ENCODE peak calls at places on chromosomes 2 and 18, in nine cellular contexts. One of them, this sample, is unnamed.

GRCh38 chr2:126797622-126798275 is 100.9 kb upstream of the TEX51 start:
- DNase-seq in fibroblast of pulmonary artery: no peak
- DNase-seq in WERI-Rb-1: no peak
- DNase-seq in left ventricle myocardium inferior: no peak
- DNase-seq in astrocyte of the spinal cord: no peak
- DNase-seq in CD4-positive, alpha-beta T cell: no peak
- DNase-seq in choroid plexus epithelial cell: no peak
- DNase-seq in upper lobe of left lung: no peak
- DNase-seq in epithelial cell of esophagus: no peak
- DNase-seq in this sample: no peak

GRCh38 chr18:45802814-45803492 is 22.5 kb upstream of the SIGLEC15 start:
- DNase-seq in left ventricle myocardium inferior: no peak
- DNase-seq in upper lobe of left lung: no peak
- DNase-seq in WERI-Rb-1: no peak
- DNase-seq in CD4-positive, alpha-beta T cell: no peak
- DNase-seq in choroid plexus epithelial cell: peak
- DNase-seq in epithelial cell of esophagus: peak
- DNase-seq in fibroblast of pulmonary artery: peak
- DNase-seq in astrocyte of the spinal cord: peak
- DNase-seq in this sample: no peak

GRCh38 chr18:67402543-67402942 is 114.0 kb downstream of the DSEL start:
- DNase-seq in upper lobe of left lung: no peak
- DNase-seq in astrocyte of the spinal cord: peak
- DNase-seq in choroid plexus epithelial cell: peak
- DNase-seq in fibroblast of pulmonary artery: peak
- DNase-seq in CD4-positive, alpha-beta T cell: no peak
- DNase-seq in left ventricle myocardium inferior: no peak
- DNase-seq in epithelial cell of esophagus: peak
- DNase-seq in WERI-Rb-1: no peak
- DNase-seq in this sample: no peak

GRCh38 chr2:72579595-72580180 is 246.1 kb downstream of the EXOC6B start:
- DNase-seq in WERI-Rb-1: no peak
- DNase-seq in CD4-positive, alpha-beta T cell: no peak
- DNase-seq in astrocyte of the spinal cord: peak
- DNase-seq in choroid plexus epithelial cell: peak
- DNase-seq in upper lobe of left lung: no peak
- DNase-seq in fibroblast of pulmonary artery: peak
- DNase-seq in left ventricle myocardium inferior: no peak
- DNase-seq in epithelial cell of esophagus: peak
- DNase-seq in this sample: no peak

GRCh38 chr2:178111743-178112142 is 494 bp upstream of the RBM45 start:
- DNase-seq in astrocyte of the spinal cord: no peak
- DNase-seq in choroid plexus epithelial cell: no peak
- DNase-seq in epithelial cell of esophagus: no peak
- DNase-seq in upper lobe of left lung: no peak
- DNase-seq in fibroblast of pulmonary artery: no peak
- DNase-seq in WERI-Rb-1: no peak
- DNase-seq in left ventricle myocardium inferior: no peak
- DNase-seq in CD4-positive, alpha-beta T cell: no peak
- DNase-seq in this sample: no peak

GRCh38 chr18:75475228-75475627 is 47.7 kb upstream of the SMIM21 start:
- DNase-seq in fibroblast of pulmonary artery: peak
- DNase-seq in WERI-Rb-1: no peak
- DNase-seq in epithelial cell of esophagus: peak
- DNase-seq in CD4-positive, alpha-beta T cell: no peak
- DNase-seq in astrocyte of the spinal cord: peak
- DNase-seq in upper lobe of left lung: no peak
- DNase-seq in choroid plexus epithelial cell: peak
- DNase-seq in left ventricle myocardium inferior: no peak
- DNase-seq in this sample: no peak

GRCh38 chr18:27839141-27839540 is 337.8 kb downstream of the CDH2 start:
- DNase-seq in astrocyte of the spinal cord: peak
- DNase-seq in fibroblast of pulmonary artery: peak
- DNase-seq in choroid plexus epithelial cell: peak
- DNase-seq in epithelial cell of esophagus: peak
- DNase-seq in WERI-Rb-1: no peak
- DNase-seq in upper lobe of left lung: no peak
- DNase-seq in CD4-positive, alpha-beta T cell: no peak
- DNase-seq in left ventricle myocardium inferior: no peak
- DNase-seq in this sample: no peak

GRCh38 chr18:53115876-53116585 is 776.0 kb downstream of the DCC start:
- DNase-seq in choroid plexus epithelial cell: no peak
- DNase-seq in epithelial cell of esophagus: no peak
- DNase-seq in CD4-positive, alpha-beta T cell: no peak
- DNase-seq in WERI-Rb-1: no peak
- DNase-seq in left ventricle myocardium inferior: no peak
- DNase-seq in upper lobe of left lung: no peak
- DNase-seq in astrocyte of the spinal cord: peak
- DNase-seq in fibroblast of pulmonary artery: no peak
- DNase-seq in this sample: no peak

GRCh38 chr2:1564506-1564905 is 151.2 kb downstream of the TPO start:
- DNase-seq in CD4-positive, alpha-beta T cell: no peak
- DNase-seq in epithelial cell of esophagus: no peak
- DNase-seq in left ventricle myocardium inferior: peak
- DNase-seq in astrocyte of the spinal cord: no peak
- DNase-seq in WERI-Rb-1: no peak
- DNase-seq in fibroblast of pulmonary artery: no peak
- DNase-seq in choroid plexus epithelial cell: no peak
- DNase-seq in upper lobe of left lung: no peak
- DNase-seq in this sample: no peak

GRCh38 chr2:113966832-113967231 is 76.9 kb downstream of the ACTR3 start:
- DNase-seq in upper lobe of left lung: no peak
- DNase-seq in CD4-positive, alpha-beta T cell: no peak
- DNase-seq in WERI-Rb-1: no peak
- DNase-seq in left ventricle myocardium inferior: no peak
- DNase-seq in astrocyte of the spinal cord: peak
- DNase-seq in epithelial cell of esophagus: no peak
- DNase-seq in choroid plexus epithelial cell: peak
- DNase-seq in fibroblast of pulmonary artery: peak
- DNase-seq in this sample: no peak

GRCh38 chr2:63819765-63820717 is 21.7 kb upstream of the UGP2 start:
- DNase-seq in WERI-Rb-1: no peak
- DNase-seq in CD4-positive, alpha-beta T cell: no peak
- DNase-seq in epithelial cell of esophagus: peak
- DNase-seq in upper lobe of left lung: no peak
- DNase-seq in fibroblast of pulmonary artery: peak
- DNase-seq in choroid plexus epithelial cell: peak
- DNase-seq in astrocyte of the spinal cord: no peak
- DNase-seq in left ventricle myocardium inferior: peak
- DNase-seq in this sample: no peak

GRCh38 chr2:68889500-68889899 is 18.3 kb upstream of the BMP10 start:
- DNase-seq in upper lobe of left lung: peak
- DNase-seq in CD4-positive, alpha-beta T cell: no peak
- DNase-seq in fibroblast of pulmonary artery: peak
- DNase-seq in left ventricle myocardium inferior: no peak
- DNase-seq in choroid plexus epithelial cell: peak
- DNase-seq in WERI-Rb-1: no peak
- DNase-seq in epithelial cell of esophagus: no peak
- DNase-seq in astrocyte of the spinal cord: no peak
- DNase-seq in this sample: no peak

GRCh38 chr18:48680871-48681270 is 142.0 kb downstream of the CTIF start:
- DNase-seq in astrocyte of the spinal cord: peak
- DNase-seq in CD4-positive, alpha-beta T cell: no peak
- DNase-seq in WERI-Rb-1: no peak
- DNase-seq in left ventricle myocardium inferior: peak
- DNase-seq in upper lobe of left lung: peak
- DNase-seq in fibroblast of pulmonary artery: peak
- DNase-seq in epithelial cell of esophagus: no peak
- DNase-seq in choroid plexus epithelial cell: peak
- DNase-seq in this sample: peak

GRCh38 chr2:156648522-156648921 is 212.3 kb downstream of the GPD2 start:
- DNase-seq in astrocyte of the spinal cord: no peak
- DNase-seq in left ventricle myocardium inferior: no peak
- DNase-seq in choroid plexus epithelial cell: no peak
- DNase-seq in WERI-Rb-1: no peak
- DNase-seq in epithelial cell of esophagus: no peak
- DNase-seq in fibroblast of pulmonary artery: no peak
- DNase-seq in CD4-positive, alpha-beta T cell: no peak
- DNase-seq in upper lobe of left lung: no peak
- DNase-seq in this sample: no peak

GRCh38 chr2:156657809-156658208 is 221.6 kb downstream of the GPD2 start:
- DNase-seq in upper lobe of left lung: no peak
- DNase-seq in CD4-positive, alpha-beta T cell: no peak
- DNase-seq in left ventricle myocardium inferior: no peak
- DNase-seq in choroid plexus epithelial cell: peak
- DNase-seq in epithelial cell of esophagus: peak
- DNase-seq in fibroblast of pulmonary artery: peak
- DNase-seq in astrocyte of the spinal cord: no peak
- DNase-seq in WERI-Rb-1: no peak
- DNase-seq in this sample: no peak

GRCh38 chr2:156649596-156649995 is 213.4 kb downstream of the GPD2 start:
- DNase-seq in epithelial cell of esophagus: no peak
- DNase-seq in choroid plexus epithelial cell: no peak
- DNase-seq in astrocyte of the spinal cord: peak
- DNase-seq in upper lobe of left lung: no peak
- DNase-seq in fibroblast of pulmonary artery: no peak
- DNase-seq in WERI-Rb-1: no peak
- DNase-seq in left ventricle myocardium inferior: peak
- DNase-seq in CD4-positive, alpha-beta T cell: no peak
- DNase-seq in this sample: no peak

GRCh38 chr2:156653670-156654069 is 217.5 kb downstream of the GPD2 start:
- DNase-seq in upper lobe of left lung: no peak
- DNase-seq in epithelial cell of esophagus: peak
- DNase-seq in astrocyte of the spinal cord: no peak
- DNase-seq in CD4-positive, alpha-beta T cell: no peak
- DNase-seq in left ventricle myocardium inferior: no peak
- DNase-seq in WERI-Rb-1: no peak
- DNase-seq in fibroblast of pulmonary artery: no peak
- DNase-seq in choroid plexus epithelial cell: no peak
- DNase-seq in this sample: no peak
- TF ChIP-seq CTCF in upper lobe of left lung: no peak
- TF ChIP-seq CTCF in epithelial cell of esophagus: no peak
- TF ChIP-seq CTCF in astrocyte of the spinal cord: no peak
- TF ChIP-seq CTCF in CD4-positive, alpha-beta T cell: no peak
- TF ChIP-seq CTCF in left ventricle myocardium inferior: no peak
- TF ChIP-seq CTCF in WERI-Rb-1: no peak
- TF ChIP-seq CTCF in fibroblast of pulmonary artery: no peak
- TF ChIP-seq CTCF in choroid plexus epithelial cell: no peak
- TF ChIP-seq CTCF in this sample: no peak

GRCh38 chr2:100178085-100178788 is 35.8 kb upstream of the AFF3 start:
- DNase-seq in fibroblast of pulmonary artery: peak
- DNase-seq in choroid plexus epithelial cell: peak
- DNase-seq in upper lobe of left lung: no peak
- DNase-seq in WERI-Rb-1: peak
- DNase-seq in left ventricle myocardium inferior: no peak
- DNase-seq in epithelial cell of esophagus: peak
- DNase-seq in astrocyte of the spinal cord: peak
- DNase-seq in CD4-positive, alpha-beta T cell: no peak
- DNase-seq in this sample: peak
- TF ChIP-seq CTCF in fibroblast of pulmonary artery: peak
- TF ChIP-seq CTCF in choroid plexus epithelial cell: peak
- TF ChIP-seq CTCF in upper lobe of left lung: peak
- TF ChIP-seq CTCF in WERI-Rb-1: peak
- TF ChIP-seq CTCF in left ventricle myocardium inferior: peak
- TF ChIP-seq CTCF in epithelial cell of esophagus: no peak
- TF ChIP-seq CTCF in astrocyte of the spinal cord: peak
- TF ChIP-seq CTCF in CD4-positive, alpha-beta T cell: no peak
- TF ChIP-seq CTCF in this sample: peak

GRCh38 chr2:15747172-15747550 is 155.5 kb downstream of the DDX1 start:
- DNase-seq in left ventricle myocardium inferior: no peak
- DNase-seq in epithelial cell of esophagus: no peak
- DNase-seq in WERI-Rb-1: no peak
- DNase-seq in astrocyte of the spinal cord: no peak
- DNase-seq in CD4-positive, alpha-beta T cell: no peak
- DNase-seq in upper lobe of left lung: no peak
- DNase-seq in choroid plexus epithelial cell: no peak
- DNase-seq in fibroblast of pulmonary artery: no peak
- DNase-seq in this sample: no peak

GRCh38 chr2:15750433-15750814 is 158.8 kb downstream of the DDX1 start:
- DNase-seq in WERI-Rb-1: no peak
- DNase-seq in fibroblast of pulmonary artery: no peak
- DNase-seq in left ventricle myocardium inferior: no peak
- DNase-seq in epithelial cell of esophagus: no peak
- DNase-seq in CD4-positive, alpha-beta T cell: no peak
- DNase-seq in choroid plexus epithelial cell: no peak
- DNase-seq in upper lobe of left lung: no peak
- DNase-seq in astrocyte of the spinal cord: no peak
- DNase-seq in this sample: no peak

GRCh38 chr2:15749460-15750432 is 158.1 kb downstream of the DDX1 start:
- DNase-seq in astrocyte of the spinal cord: no peak
- DNase-seq in choroid plexus epithelial cell: no peak
- DNase-seq in upper lobe of left lung: no peak
- DNase-seq in CD4-positive, alpha-beta T cell: no peak
- DNase-seq in WERI-Rb-1: no peak
- DNase-seq in left ventricle myocardium inferior: no peak
- DNase-seq in fibroblast of pulmonary artery: no peak
- DNase-seq in epithelial cell of esophagus: no peak
- DNase-seq in this sample: no peak

GRCh38 chr2:15747698-15748471 is 156.2 kb downstream of the DDX1 start:
- DNase-seq in upper lobe of left lung: peak
- DNase-seq in fibroblast of pulmonary artery: no peak
- DNase-seq in astrocyte of the spinal cord: no peak
- DNase-seq in CD4-positive, alpha-beta T cell: no peak
- DNase-seq in WERI-Rb-1: no peak
- DNase-seq in left ventricle myocardium inferior: no peak
- DNase-seq in epithelial cell of esophagus: no peak
- DNase-seq in choroid plexus epithelial cell: no peak
- DNase-seq in this sample: no peak

GRCh38 chr2:15748736-15749323 is 157.2 kb downstream of the DDX1 start:
- DNase-seq in epithelial cell of esophagus: peak
- DNase-seq in astrocyte of the spinal cord: no peak
- DNase-seq in CD4-positive, alpha-beta T cell: no peak
- DNase-seq in fibroblast of pulmonary artery: peak
- DNase-seq in choroid plexus epithelial cell: peak
- DNase-seq in WERI-Rb-1: peak
- DNase-seq in left ventricle myocardium inferior: no peak
- DNase-seq in upper lobe of left lung: no peak
- DNase-seq in this sample: peak
- TF ChIP-seq CTCF in epithelial cell of esophagus: peak
- TF ChIP-seq CTCF in astrocyte of the spinal cord: peak
- TF ChIP-seq CTCF in CD4-positive, alpha-beta T cell: no peak
- TF ChIP-seq CTCF in fibroblast of pulmonary artery: peak
- TF ChIP-seq CTCF in choroid plexus epithelial cell: peak
- TF ChIP-seq CTCF in WERI-Rb-1: peak
- TF ChIP-seq CTCF in left ventricle myocardium inferior: peak
- TF ChIP-seq CTCF in upper lobe of left lung: peak
- TF ChIP-seq CTCF in this sample: peak

DNA sequence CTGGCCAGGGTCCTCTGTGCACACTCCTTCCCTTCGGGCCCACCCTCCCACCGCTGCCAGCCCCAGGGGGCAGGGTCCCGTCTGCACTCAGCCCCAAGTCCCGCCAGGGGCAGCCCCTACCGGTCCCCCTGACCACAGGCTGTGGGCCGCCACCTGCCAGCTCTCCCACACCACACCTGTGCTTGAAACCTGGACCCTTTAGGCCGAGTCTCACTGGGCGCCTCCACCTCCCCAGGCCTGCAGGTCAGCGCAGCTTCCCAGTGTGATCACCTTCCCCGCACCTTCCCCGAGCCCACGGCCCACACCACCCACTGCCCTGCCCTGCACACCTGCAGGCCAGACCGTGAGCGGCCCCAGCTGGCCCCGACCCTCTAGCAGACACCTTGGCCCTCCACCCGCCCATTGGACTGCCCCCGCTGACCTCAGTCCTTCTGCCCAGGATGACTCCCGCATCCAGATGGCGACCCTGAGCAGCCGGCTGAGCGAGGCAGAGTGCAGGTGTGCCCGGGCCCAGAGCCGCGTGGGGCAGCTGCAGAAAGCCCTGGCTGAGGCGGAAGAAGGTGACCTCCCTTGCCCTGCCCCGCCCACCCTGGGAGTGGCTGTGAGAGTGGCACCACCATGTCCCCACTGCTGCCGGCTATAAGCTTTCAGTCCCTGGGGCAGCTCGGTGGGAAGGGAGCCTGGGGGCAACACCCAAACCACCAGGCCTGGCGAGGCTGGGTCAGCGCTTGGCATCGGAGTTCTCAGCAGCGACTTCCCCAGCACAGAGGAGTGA is 31.3 kb upstream of the SNED1 start:
- DNase-seq in astrocyte of the spinal cord: no peak
- DNase-seq in CD4-positive, alpha-beta T cell: no peak
- DNase-seq in WERI-Rb-1: peak
- DNase-seq in upper lobe of left lung: peak
- DNase-seq in fibroblast of pulmonary artery: no peak
- DNase-seq in left ventricle myocardium inferior: peak
- DNase-seq in choroid plexus epithelial cell: no peak
- DNase-seq in epithelial cell of esophagus: no peak
- DNase-seq in this sample: no peak
- TF ChIP-seq CTCF in astrocyte of the spinal cord: no peak
- TF ChIP-seq CTCF in CD4-positive, alpha-beta T cell: no peak
- TF ChIP-seq CTCF in WERI-Rb-1: no peak
- TF ChIP-seq CTCF in upper lobe of left lung: no peak
- TF ChIP-seq CTCF in fibroblast of pulmonary artery: no peak
- TF ChIP-seq CTCF in left ventricle myocardium inferior: no peak
- TF ChIP-seq CTCF in choroid plexus epithelial cell: no peak
- TF ChIP-seq CTCF in epithelial cell of esophagus: no peak
- TF ChIP-seq CTCF in this sample: no peak